ENCODE peak calls at places on chromosomes 1 and 21, in nine cellular contexts. One of them, this sample, is unnamed.

GRCh38 chr21:15001773-15002647 is 62.8 kb downstream of the NRIP1 start:
- DNase-seq in HCT116: no peak
- DNase-seq in smooth muscle cell of the brain vasculature: no peak
- DNase-seq in neural progenitor cell: no peak
- DNase-seq in H9: no peak
- DNase-seq in T-cell: no peak
- DNase-seq in T-helper 2 cell: no peak
- DNase-seq in stimulated activated CD4-positive, alpha-beta T cell treated with anti-CD3 and anti-CD28 coated beads, Interleukin-1b, Interleukin-23, amount 100 ng/mL, for 1 hour: no peak
- DNase-seq in adrenal gland: no peak
- DNase-seq in this sample: no peak

GRCh38 chr1:39898648-39899603 is 2.8 kb downstream of the MYCL start:
- DNase-seq in HCT116: peak; percentile 75
- DNase-seq in smooth muscle cell of the brain vasculature: no peak
- DNase-seq in neural progenitor cell: peak; percentile 94
- DNase-seq in H9: peak; percentile 93
- DNase-seq in T-cell: no peak
- DNase-seq in T-helper 2 cell: no peak
- DNase-seq in stimulated activated CD4-positive, alpha-beta T cell treated with anti-CD3 and anti-CD28 coated beads, Interleukin-1b, Interleukin-23, amount 100 ng/mL, for 1 hour: no peak
- DNase-seq in adrenal gland: no peak
- DNase-seq in this sample: peak; percentile 54

GRCh38 chr1:109392788-109393580 is 4.7 kb downstream of the SORT1 start:
- DNase-seq in HCT116: no peak
- DNase-seq in smooth muscle cell of the brain vasculature: peak; percentile 74
- DNase-seq in neural progenitor cell: no peak
- DNase-seq in H9: no peak
- DNase-seq in T-cell: no peak
- DNase-seq in T-helper 2 cell: no peak
- DNase-seq in stimulated activated CD4-positive, alpha-beta T cell treated with anti-CD3 and anti-CD28 coated beads, Interleukin-1b, Interleukin-23, amount 100 ng/mL, for 1 hour: no peak
- DNase-seq in adrenal gland: peak; percentile 60
- DNase-seq in this sample: peak; percentile 57

GRCh38 chr1:85339089-85339488 is 62.7 kb upstream of the BCL10 start:
- DNase-seq in HCT116: peak; percentile 71
- DNase-seq in smooth muscle cell of the brain vasculature: no peak
- DNase-seq in neural progenitor cell: no peak
- DNase-seq in H9: no peak
- DNase-seq in T-cell: no peak
- DNase-seq in T-helper 2 cell: no peak
- DNase-seq in stimulated activated CD4-positive, alpha-beta T cell treated with anti-CD3 and anti-CD28 coated beads, Interleukin-1b, Interleukin-23, amount 100 ng/mL, for 1 hour: no peak
- DNase-seq in adrenal gland: peak; percentile 32
- DNase-seq in this sample: no peak

GRCh38 chr1:36386262-36387140 is 777 bp upstream of the STK40 start:
- DNase-seq in HCT116: peak; percentile 97
- DNase-seq in smooth muscle cell of the brain vasculature: peak; percentile 96
- DNase-seq in neural progenitor cell: peak; percentile 87
- DNase-seq in H9: peak; percentile 94
- DNase-seq in T-cell: peak; percentile 74
- DNase-seq in T-helper 2 cell: peak; percentile 73
- DNase-seq in stimulated activated CD4-positive, alpha-beta T cell treated with anti-CD3 and anti-CD28 coated beads, Interleukin-1b, Interleukin-23, amount 100 ng/mL, for 1 hour: peak; percentile 71
- DNase-seq in adrenal gland: peak; percentile 99
- DNase-seq in this sample: peak; percentile 100

GRCh38 chr1:213120386-213120785 is 69.3 kb downstream of the RPS6KC1 start:
- DNase-seq in HCT116: no peak
- DNase-seq in smooth muscle cell of the brain vasculature: no peak
- DNase-seq in neural progenitor cell: no peak
- DNase-seq in H9: no peak
- DNase-seq in T-cell: no peak
- DNase-seq in T-helper 2 cell: no peak
- DNase-seq in stimulated activated CD4-positive, alpha-beta T cell treated with anti-CD3 and anti-CD28 coated beads, Interleukin-1b, Interleukin-23, amount 100 ng/mL, for 1 hour: no peak
- DNase-seq in adrenal gland: no peak
- DNase-seq in this sample: no peak

GRCh38 chr1:94160811-94161210 is 39.9 kb upstream of the ABCA4 start:
- DNase-seq in HCT116: peak; percentile 43
- DNase-seq in smooth muscle cell of the brain vasculature: peak; percentile 56
- DNase-seq in neural progenitor cell: peak; percentile 51
- DNase-seq in H9: no peak
- DNase-seq in T-cell: no peak
- DNase-seq in T-helper 2 cell: no peak
- DNase-seq in stimulated activated CD4-positive, alpha-beta T cell treated with anti-CD3 and anti-CD28 coated beads, Interleukin-1b, Interleukin-23, amount 100 ng/mL, for 1 hour: no peak
- DNase-seq in adrenal gland: no peak
- DNase-seq in this sample: peak; percentile 88

GRCh38 chr1:170126691-170127090 is 19.1 kb upstream of the NTMT2 start:
- DNase-seq in HCT116: no peak
- DNase-seq in smooth muscle cell of the brain vasculature: no peak
- DNase-seq in neural progenitor cell: peak; percentile 63
- DNase-seq in H9: peak; percentile 41
- DNase-seq in T-cell: no peak
- DNase-seq in T-helper 2 cell: no peak
- DNase-seq in stimulated activated CD4-positive, alpha-beta T cell treated with anti-CD3 and anti-CD28 coated beads, Interleukin-1b, Interleukin-23, amount 100 ng/mL, for 1 hour: no peak
- DNase-seq in adrenal gland: no peak
- DNase-seq in this sample: peak; percentile 97

GRCh38 chr1:14658642-14659041 is 60.2 kb downstream of the KAZN start:
- DNase-seq in HCT116: no peak
- DNase-seq in smooth muscle cell of the brain vasculature: no peak
- DNase-seq in neural progenitor cell: no peak
- DNase-seq in H9: no peak
- DNase-seq in T-cell: no peak
- DNase-seq in T-helper 2 cell: no peak
- DNase-seq in stimulated activated CD4-positive, alpha-beta T cell treated with anti-CD3 and anti-CD28 coated beads, Interleukin-1b, Interleukin-23, amount 100 ng/mL, for 1 hour: no peak
- DNase-seq in adrenal gland: no peak
- DNase-seq in this sample: no peak

GRCh38 chr1:74824497-74825107 is 91.7 kb downstream of the TYW3 start:
- DNase-seq in HCT116: no peak
- DNase-seq in smooth muscle cell of the brain vasculature: no peak
- DNase-seq in neural progenitor cell: no peak
- DNase-seq in H9: no peak
- DNase-seq in T-cell: no peak
- DNase-seq in T-helper 2 cell: no peak
- DNase-seq in stimulated activated CD4-positive, alpha-beta T cell treated with anti-CD3 and anti-CD28 coated beads, Interleukin-1b, Interleukin-23, amount 100 ng/mL, for 1 hour: no peak
- DNase-seq in adrenal gland: no peak
- DNase-seq in this sample: no peak

GRCh38 chr1:93034397-93034796 is 44.7 kb upstream of the MTF2 start:
- DNase-seq in HCT116: no peak
- DNase-seq in smooth muscle cell of the brain vasculature: no peak
- DNase-seq in neural progenitor cell: no peak
- DNase-seq in H9: no peak
- DNase-seq in T-cell: no peak
- DNase-seq in T-helper 2 cell: no peak
- DNase-seq in stimulated activated CD4-positive, alpha-beta T cell treated with anti-CD3 and anti-CD28 coated beads, Interleukin-1b, Interleukin-23, amount 100 ng/mL, for 1 hour: no peak
- DNase-seq in adrenal gland: no peak
- DNase-seq in this sample: no peak

GRCh38 chr1:248905662-248905948 is 430 bp upstream of the PGBD2 start:
- DNase-seq in HCT116: no peak
- DNase-seq in smooth muscle cell of the brain vasculature: no peak
- DNase-seq in neural progenitor cell: no peak
- DNase-seq in H9: no peak
- DNase-seq in T-cell: no peak
- DNase-seq in T-helper 2 cell: no peak
- DNase-seq in stimulated activated CD4-positive, alpha-beta T cell treated with anti-CD3 and anti-CD28 coated beads, Interleukin-1b, Interleukin-23, amount 100 ng/mL, for 1 hour: no peak
- DNase-seq in adrenal gland: no peak
- DNase-seq in this sample: no peak

GRCh38 chr1:94325379-94326302 is 88.3 kb upstream of the ARHGAP29 start:
- DNase-seq in HCT116: peak; percentile 92
- DNase-seq in smooth muscle cell of the brain vasculature: peak; percentile 89
- DNase-seq in neural progenitor cell: no peak
- DNase-seq in H9: no peak
- DNase-seq in T-cell: no peak
- DNase-seq in T-helper 2 cell: no peak
- DNase-seq in stimulated activated CD4-positive, alpha-beta T cell treated with anti-CD3 and anti-CD28 coated beads, Interleukin-1b, Interleukin-23, amount 100 ng/mL, for 1 hour: no peak
- DNase-seq in adrenal gland: no peak
- DNase-seq in this sample: peak; percentile 100

GRCh38 chr1:162666006-162666645 is 33.9 kb downstream of the DDR2 start:
- DNase-seq in HCT116: no peak
- DNase-seq in smooth muscle cell of the brain vasculature: no peak
- DNase-seq in neural progenitor cell: no peak
- DNase-seq in H9: no peak
- DNase-seq in T-cell: no peak
- DNase-seq in T-helper 2 cell: no peak
- DNase-seq in stimulated activated CD4-positive, alpha-beta T cell treated with anti-CD3 and anti-CD28 coated beads, Interleukin-1b, Interleukin-23, amount 100 ng/mL, for 1 hour: no peak
- DNase-seq in adrenal gland: no peak
- DNase-seq in this sample: peak; percentile 85

GRCh38 chr1:21590116-21590905 is 78.8 kb downstream of the RAP1GAP start:
- DNase-seq in HCT116: no peak
- DNase-seq in smooth muscle cell of the brain vasculature: no peak
- DNase-seq in neural progenitor cell: no peak
- DNase-seq in H9: no peak
- DNase-seq in T-cell: no peak
- DNase-seq in T-helper 2 cell: no peak
- DNase-seq in stimulated activated CD4-positive, alpha-beta T cell treated with anti-CD3 and anti-CD28 coated beads, Interleukin-1b, Interleukin-23, amount 100 ng/mL, for 1 hour: no peak
- DNase-seq in adrenal gland: no peak
- DNase-seq in this sample: no peak

GRCh38 chr1:1889847-1890505 is 911 bp downstream of the GNB1 start:
- DNase-seq in HCT116: no peak
- DNase-seq in smooth muscle cell of the brain vasculature: no peak
- DNase-seq in neural progenitor cell: peak; percentile 60
- DNase-seq in H9: no peak
- DNase-seq in T-cell: peak; percentile 32
- DNase-seq in T-helper 2 cell: peak; percentile 40
- DNase-seq in stimulated activated CD4-positive, alpha-beta T cell treated with anti-CD3 and anti-CD28 coated beads, Interleukin-1b, Interleukin-23, amount 100 ng/mL, for 1 hour: no peak
- DNase-seq in adrenal gland: no peak
- DNase-seq in this sample: peak; percentile 56

GRCh38 chr1:61506231-61506630 is 218.7 kb downstream of the TM2D1 start:
- DNase-seq in HCT116: no peak
- DNase-seq in smooth muscle cell of the brain vasculature: no peak
- DNase-seq in neural progenitor cell: no peak
- DNase-seq in H9: no peak
- DNase-seq in T-cell: no peak
- DNase-seq in T-helper 2 cell: no peak
- DNase-seq in stimulated activated CD4-positive, alpha-beta T cell treated with anti-CD3 and anti-CD28 coated beads, Interleukin-1b, Interleukin-23, amount 100 ng/mL, for 1 hour: no peak
- DNase-seq in adrenal gland: peak; percentile 18
- DNase-seq in this sample: no peak

GRCh38 chr1:84782311-84782771 is 92.1 kb upstream of the SSX2IP start:
- DNase-seq in HCT116: peak; percentile 65
- DNase-seq in smooth muscle cell of the brain vasculature: peak; percentile 61
- DNase-seq in neural progenitor cell: peak; percentile 77
- DNase-seq in H9: peak; percentile 89
- DNase-seq in T-cell: peak; percentile 82
- DNase-seq in T-helper 2 cell: peak; percentile 58
- DNase-seq in stimulated activated CD4-positive, alpha-beta T cell treated with anti-CD3 and anti-CD28 coated beads, Interleukin-1b, Interleukin-23, amount 100 ng/mL, for 1 hour: peak; percentile 75
- DNase-seq in adrenal gland: peak; percentile 43
- DNase-seq in this sample: peak; percentile 33

GRCh38 chr1:89942825-89943658 is 51.9 kb upstream of the ZNF326 start:
- DNase-seq in HCT116: no peak
- DNase-seq in smooth muscle cell of the brain vasculature: no peak
- DNase-seq in neural progenitor cell: no peak
- DNase-seq in H9: no peak
- DNase-seq in T-cell: no peak
- DNase-seq in T-helper 2 cell: no peak
- DNase-seq in stimulated activated CD4-positive, alpha-beta T cell treated with anti-CD3 and anti-CD28 coated beads, Interleukin-1b, Interleukin-23, amount 100 ng/mL, for 1 hour: no peak
- DNase-seq in adrenal gland: peak; percentile 31
- DNase-seq in this sample: peak; percentile 61

GRCh38 chr1:169958987-169959386 is 65.3 kb upstream of the SCYL3 start:
- DNase-seq in HCT116: no peak
- DNase-seq in smooth muscle cell of the brain vasculature: no peak
- DNase-seq in neural progenitor cell: no peak
- DNase-seq in H9: no peak
- DNase-seq in T-cell: no peak
- DNase-seq in T-helper 2 cell: no peak
- DNase-seq in stimulated activated CD4-positive, alpha-beta T cell treated with anti-CD3 and anti-CD28 coated beads, Interleukin-1b, Interleukin-23, amount 100 ng/mL, for 1 hour: no peak
- DNase-seq in adrenal gland: no peak
- DNase-seq in this sample: no peak

GRCh38 chr21:34603002-34603709 is 11.8 kb downstream of the RCAN1 start:
- DNase-seq in HCT116: no peak
- DNase-seq in smooth muscle cell of the brain vasculature: peak; percentile 39
- DNase-seq in neural progenitor cell: peak; percentile 86
- DNase-seq in H9: peak; percentile 88
- DNase-seq in T-cell: peak; percentile 43
- DNase-seq in T-helper 2 cell: peak; percentile 22
- DNase-seq in stimulated activated CD4-positive, alpha-beta T cell treated with anti-CD3 and anti-CD28 coated beads, Interleukin-1b, Interleukin-23, amount 100 ng/mL, for 1 hour: peak; percentile 49
- DNase-seq in adrenal gland: peak; percentile 74
- DNase-seq in this sample: peak; percentile 67

GRCh38 chr1:25099343-25099951 is 132.9 kb downstream of the SYF2 start:
- DNase-seq in HCT116: no peak
- DNase-seq in smooth muscle cell of the brain vasculature: no peak
- DNase-seq in neural progenitor cell: no peak
- DNase-seq in H9: no peak
- DNase-seq in T-cell: peak; percentile 38
- DNase-seq in T-helper 2 cell: no peak
- DNase-seq in stimulated activated CD4-positive, alpha-beta T cell treated with anti-CD3 and anti-CD28 coated beads, Interleukin-1b, Interleukin-23, amount 100 ng/mL, for 1 hour: no peak
- DNase-seq in adrenal gland: peak; percentile 27
- DNase-seq in this sample: no peak

GRCh38 chr1:224447251-224447650 is 12.7 kb upstream of the WDR26 start:
- DNase-seq in HCT116: no peak
- DNase-seq in smooth muscle cell of the brain vasculature: no peak
- DNase-seq in neural progenitor cell: no peak
- DNase-seq in H9: no peak
- DNase-seq in T-cell: no peak
- DNase-seq in T-helper 2 cell: no peak
- DNase-seq in stimulated activated CD4-positive, alpha-beta T cell treated with anti-CD3 and anti-CD28 coated beads, Interleukin-1b, Interleukin-23, amount 100 ng/mL, for 1 hour: no peak
- DNase-seq in adrenal gland: peak; percentile 74
- DNase-seq in this sample: peak; percentile 74

GRCh38 chr1:236983818-236984217 is 20.4 kb downstream of the MT1HL1 start:
- DNase-seq in HCT116: no peak
- DNase-seq in smooth muscle cell of the brain vasculature: no peak
- DNase-seq in neural progenitor cell: no peak
- DNase-seq in H9: no peak
- DNase-seq in T-cell: no peak
- DNase-seq in T-helper 2 cell: no peak
- DNase-seq in stimulated activated CD4-positive, alpha-beta T cell treated with anti-CD3 and anti-CD28 coated beads, Interleukin-1b, Interleukin-23, amount 100 ng/mL, for 1 hour: no peak
- DNase-seq in adrenal gland: no peak
- DNase-seq in this sample: no peak

GRCh38 chr1:228958741-228959140 is 223.5 kb downstream of the RHOU start:
- DNase-seq in HCT116: no peak
- DNase-seq in smooth muscle cell of the brain vasculature: no peak
- DNase-seq in neural progenitor cell: no peak
- DNase-seq in H9: no peak
- DNase-seq in T-cell: no peak
- DNase-seq in T-helper 2 cell: no peak
- DNase-seq in stimulated activated CD4-positive, alpha-beta T cell treated with anti-CD3 and anti-CD28 coated beads, Interleukin-1b, Interleukin-23, amount 100 ng/mL, for 1 hour: no peak
- DNase-seq in adrenal gland: no peak
- DNase-seq in this sample: no peak

GRCh38 chr1:183472488-183473285 is at the start of gene SMG7:
- DNase-seq in HCT116: no peak
- DNase-seq in smooth muscle cell of the brain vasculature: no peak
- DNase-seq in neural progenitor cell: peak; percentile 51
- DNase-seq in H9: peak; percentile 44
- DNase-seq in T-cell: peak; percentile 52
- DNase-seq in T-helper 2 cell: peak; percentile 58
- DNase-seq in stimulated activated CD4-positive, alpha-beta T cell treated with anti-CD3 and anti-CD28 coated beads, Interleukin-1b, Interleukin-23, amount 100 ng/mL, for 1 hour: peak; percentile 21
- DNase-seq in adrenal gland: peak; percentile 46
- DNase-seq in this sample: peak; percentile 17

GRCh38 chr1:23664837-23665795 is 26.5 kb upstream of the RPL11 start:
- DNase-seq in HCT116: peak; percentile 34
- DNase-seq in smooth muscle cell of the brain vasculature: no peak
- DNase-seq in neural progenitor cell: peak; percentile 57
- DNase-seq in H9: no peak
- DNase-seq in T-cell: peak; percentile 6
- DNase-seq in T-helper 2 cell: no peak
- DNase-seq in stimulated activated CD4-positive, alpha-beta T cell treated with anti-CD3 and anti-CD28 coated beads, Interleukin-1b, Interleukin-23, amount 100 ng/mL, for 1 hour: no peak
- DNase-seq in adrenal gland: peak; percentile 43
- DNase-seq in this sample: peak; percentile 32

GRCh38 chr21:36917487-36918158 is 48.8 kb downstream of the HLCS start:
- DNase-seq in HCT116: no peak
- DNase-seq in smooth muscle cell of the brain vasculature: no peak
- DNase-seq in neural progenitor cell: peak; percentile 71
- DNase-seq in H9: peak; percentile 61
- DNase-seq in T-cell: no peak
- DNase-seq in T-helper 2 cell: no peak
- DNase-seq in stimulated activated CD4-positive, alpha-beta T cell treated with anti-CD3 and anti-CD28 coated beads, Interleukin-1b, Interleukin-23, amount 100 ng/mL, for 1 hour: no peak
- DNase-seq in adrenal gland: peak; percentile 35
- DNase-seq in this sample: peak; percentile 40

GRCh38 chr1:93623875-93624274 is 57.8 kb downstream of the BCAR3 start:
- DNase-seq in HCT116: no peak
- DNase-seq in smooth muscle cell of the brain vasculature: no peak
- DNase-seq in neural progenitor cell: no peak
- DNase-seq in H9: no peak
- DNase-seq in T-cell: no peak
- DNase-seq in T-helper 2 cell: no peak
- DNase-seq in stimulated activated CD4-positive, alpha-beta T cell treated with anti-CD3 and anti-CD28 coated beads, Interleukin-1b, Interleukin-23, amount 100 ng/mL, for 1 hour: no peak
- DNase-seq in adrenal gland: no peak
- DNase-seq in this sample: peak; percentile 86

GRCh38 chr1:92968138-92969032 is 7.1 kb upstream of the DIPK1A start:
- DNase-seq in HCT116: peak; percentile 42
- DNase-seq in smooth muscle cell of the brain vasculature: no peak
- DNase-seq in neural progenitor cell: peak; percentile 18
- DNase-seq in H9: no peak
- DNase-seq in T-cell: no peak
- DNase-seq in T-helper 2 cell: no peak
- DNase-seq in stimulated activated CD4-positive, alpha-beta T cell treated with anti-CD3 and anti-CD28 coated beads, Interleukin-1b, Interleukin-23, amount 100 ng/mL, for 1 hour: no peak
- DNase-seq in adrenal gland: no peak
- DNase-seq in this sample: no peak

GRCh38 chr21:35113064-35113463 is 64.0 kb upstream of the RUNX1 start:
- DNase-seq in HCT116: no peak
- DNase-seq in smooth muscle cell of the brain vasculature: no peak
- DNase-seq in neural progenitor cell: no peak
- DNase-seq in H9: no peak
- DNase-seq in T-cell: no peak
- DNase-seq in T-helper 2 cell: no peak
- DNase-seq in stimulated activated CD4-positive, alpha-beta T cell treated with anti-CD3 and anti-CD28 coated beads, Interleukin-1b, Interleukin-23, amount 100 ng/mL, for 1 hour: no peak
- DNase-seq in adrenal gland: no peak
- DNase-seq in this sample: peak; percentile 17

This sample was measured in AG10803.